ENCODE peak calls at places on chromosomes 5 and 9, in ten cellular contexts. F is heart left ventricle, L is adrenal gland, Q is IMR-90, B is erythroblast, T is A549, Z is sigmoid colon, M is GM12878, Y is prostate gland, O is stomach. J is an unnamed sample.
A peak's percentile ranks its signal among the peaks of the same experiment; 100 is the strongest.

GRCh38 chr9:127308559-127309429 is 44.2 kb downstream of the GARNL3 start:
- DNase-seq in F (no peak), L (no peak), Q (peak; percentile 64), B (no peak), T (no peak), Z (no peak), M (no peak), Y (no peak), O (no peak), J (no peak)

GRCh38 chr9:14957054-14957453 is 46.8 kb upstream of the FREM1 start:
- DNase-seq in F (peak; percentile 42), L (no peak), Q (no peak), B (no peak), T (no peak), Z (no peak), M (no peak), Y (no peak), O (no peak), J (no peak)

GRCh38 chr9:35374436-35374835 is 115.5 kb upstream of the RUSC2 start:
- DNase-seq in F (no peak), L (no peak), Q (no peak), B (no peak), T (no peak), Z (no peak), M (no peak), Y (no peak), O (no peak), J (no peak)

GRCh38 chr9:84170521-84171141 is 169.9 kb downstream of the SLC28A3 start:
- DNase-seq in F (peak; percentile 87), L (peak; percentile 50), Q (peak; percentile 98), B (no peak), T (peak; percentile 30), Z (peak; percentile 90), M (no peak), Y (peak; percentile 18), O (peak; percentile 64), J (no peak)

GRCh38 chr9:68747043-68747533 is 42.0 kb downstream of the PIP5K1B start:
- DNase-seq in F (no peak), L (no peak), Q (no peak), B (peak; percentile 94), T (no peak), Z (no peak), M (no peak), Y (no peak), O (no peak), J (no peak)

GRCh38 chr9:127589955-127590370 is 22.1 kb upstream of the STXBP1 start:
- DNase-seq in F (peak; percentile 68), L (peak; percentile 77), Q (peak; percentile 77), B (peak; percentile 69), T (peak; percentile 78), Z (peak; percentile 92), M (no peak), Y (peak; percentile 70), O (peak; percentile 70), J (no peak)

GRCh38 chr5:11904270-11904906 is at the start of gene CTNND2:
- DNase-seq in F (peak; percentile 36), L (no peak), Q (no peak), B (no peak), T (peak; percentile 9), Z (no peak), M (no peak), Y (peak; percentile 33), O (no peak), J (no peak)

GRCh38 chr9:90107021-90107771 is 502.4 kb downstream of the GADD45G start:
- DNase-seq in F (peak; percentile 69), L (peak; percentile 84), Q (no peak), B (no peak), T (peak; percentile 27), Z (peak; percentile 83), M (no peak), Y (peak; percentile 74), O (peak; percentile 65), J (no peak)

GRCh38 chr9:130029223-130029583 is 13.8 kb downstream of the FNBP1 start:
- DNase-seq in F (no peak), L (no peak), Q (no peak), B (no peak), T (no peak), Z (no peak), M (no peak), Y (no peak), O (no peak), J (no peak)

GRCh38 chr9:130024597-130024994 is 18.4 kb downstream of the FNBP1 start:
- DNase-seq in F (no peak), L (no peak), Q (peak; percentile 47), B (no peak), T (peak; percentile 45), Z (no peak), M (no peak), Y (peak; percentile 29), O (no peak), J (no peak)

GRCh38 chr9:130028493-130029222 is 14.3 kb downstream of the FNBP1 start:
- DNase-seq in F (no peak), L (no peak), Q (no peak), B (no peak), T (no peak), Z (no peak), M (no peak), Y (no peak), O (no peak), J (no peak)

GRCh38 chr9:130027533-130028370 is 15.2 kb downstream of the FNBP1 start:
- DNase-seq in F (no peak), L (no peak), Q (no peak), B (no peak), T (no peak), Z (no peak), M (no peak), Y (no peak), O (no peak), J (no peak)

DNA sequence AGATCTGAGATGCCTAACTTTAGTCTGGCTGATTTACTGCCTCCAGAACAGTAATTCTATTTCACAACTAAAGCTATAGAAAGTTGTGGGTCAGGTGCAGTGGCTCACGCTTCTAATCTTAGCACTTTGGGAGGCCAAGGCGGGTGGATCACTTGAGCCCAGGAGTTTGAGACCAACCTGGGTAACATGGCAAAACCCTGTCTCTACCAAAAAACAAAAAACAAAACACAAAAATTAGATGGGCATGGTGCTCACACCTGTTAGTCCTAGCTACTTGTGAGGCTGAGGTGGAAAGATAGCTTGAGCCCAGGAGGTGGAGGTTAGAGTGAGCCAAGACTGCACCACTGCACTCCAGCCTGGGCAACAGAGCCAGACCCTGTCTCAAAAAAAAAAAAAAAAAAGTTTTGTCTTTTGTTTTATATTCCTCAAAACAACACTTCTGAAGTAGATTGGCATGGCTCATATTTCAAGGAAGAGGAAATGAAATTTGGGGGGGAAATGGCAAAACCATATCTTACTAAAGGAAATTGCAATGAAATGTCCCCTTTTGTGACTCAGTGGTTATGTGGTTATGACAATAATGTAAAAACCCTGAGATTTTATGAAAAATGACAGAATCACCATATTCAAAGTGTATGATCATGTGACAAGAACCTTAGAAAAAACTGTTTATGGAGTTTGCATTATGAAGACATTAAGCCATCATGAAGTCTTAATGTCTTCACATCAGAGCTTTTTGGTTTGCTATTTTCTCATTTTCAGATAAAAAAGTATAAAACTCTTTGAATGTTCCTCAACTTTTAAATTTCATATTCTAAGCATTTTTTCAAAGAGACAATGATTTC is 16.2 kb downstream of the FNBP1 start:
- DNase-seq in F (no peak), L (no peak), Q (no peak), B (no peak), T (no peak), Z (no peak), M (no peak), Y (no peak), O (no peak), J (no peak)
- TF ChIP-seq POLR2A in F (no peak), L (no peak), Q (no peak), B (no peak), T (no peak), Z (no peak), M (no peak), Y (no peak), O (no peak), J (no peak)

DNA sequence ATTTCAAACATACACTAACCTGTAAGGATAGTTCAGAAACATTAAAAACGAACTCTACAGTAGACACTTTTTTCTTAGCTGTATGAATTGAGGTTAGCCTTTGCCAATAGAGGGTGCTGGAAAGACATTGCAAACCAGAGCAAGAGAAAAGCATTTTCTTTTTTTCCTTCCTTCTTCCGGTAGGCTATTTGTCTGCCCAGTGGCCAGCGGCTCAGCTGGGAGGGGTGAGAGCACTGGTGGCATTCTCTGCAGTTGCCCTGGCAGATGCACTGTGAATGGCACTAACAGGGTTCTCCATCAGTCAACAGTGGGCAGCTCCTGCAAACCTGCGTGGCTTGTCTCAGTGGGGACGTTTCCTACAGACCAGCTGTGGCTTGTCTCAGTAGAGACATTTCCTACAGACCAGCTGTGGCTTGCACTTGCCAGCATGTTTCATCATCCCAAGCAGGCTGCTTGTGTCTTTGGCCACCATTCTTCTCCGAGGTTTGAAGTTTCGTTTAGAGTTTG is 984.5 kb upstream of the CDH18 start:
- DNase-seq in F (peak; percentile 10), L (no peak), Q (peak; percentile 1), B (no peak), T (peak; percentile 3), Z (peak; percentile 70), M (no peak), Y (no peak), O (no peak), J (no peak)
- TF ChIP-seq POLR2A in F (no peak), L (no peak), Q (no peak), B (no peak), T (peak; percentile 24), Z (no peak), M (no peak), Y (no peak), O (no peak), J (no peak)

DNA sequence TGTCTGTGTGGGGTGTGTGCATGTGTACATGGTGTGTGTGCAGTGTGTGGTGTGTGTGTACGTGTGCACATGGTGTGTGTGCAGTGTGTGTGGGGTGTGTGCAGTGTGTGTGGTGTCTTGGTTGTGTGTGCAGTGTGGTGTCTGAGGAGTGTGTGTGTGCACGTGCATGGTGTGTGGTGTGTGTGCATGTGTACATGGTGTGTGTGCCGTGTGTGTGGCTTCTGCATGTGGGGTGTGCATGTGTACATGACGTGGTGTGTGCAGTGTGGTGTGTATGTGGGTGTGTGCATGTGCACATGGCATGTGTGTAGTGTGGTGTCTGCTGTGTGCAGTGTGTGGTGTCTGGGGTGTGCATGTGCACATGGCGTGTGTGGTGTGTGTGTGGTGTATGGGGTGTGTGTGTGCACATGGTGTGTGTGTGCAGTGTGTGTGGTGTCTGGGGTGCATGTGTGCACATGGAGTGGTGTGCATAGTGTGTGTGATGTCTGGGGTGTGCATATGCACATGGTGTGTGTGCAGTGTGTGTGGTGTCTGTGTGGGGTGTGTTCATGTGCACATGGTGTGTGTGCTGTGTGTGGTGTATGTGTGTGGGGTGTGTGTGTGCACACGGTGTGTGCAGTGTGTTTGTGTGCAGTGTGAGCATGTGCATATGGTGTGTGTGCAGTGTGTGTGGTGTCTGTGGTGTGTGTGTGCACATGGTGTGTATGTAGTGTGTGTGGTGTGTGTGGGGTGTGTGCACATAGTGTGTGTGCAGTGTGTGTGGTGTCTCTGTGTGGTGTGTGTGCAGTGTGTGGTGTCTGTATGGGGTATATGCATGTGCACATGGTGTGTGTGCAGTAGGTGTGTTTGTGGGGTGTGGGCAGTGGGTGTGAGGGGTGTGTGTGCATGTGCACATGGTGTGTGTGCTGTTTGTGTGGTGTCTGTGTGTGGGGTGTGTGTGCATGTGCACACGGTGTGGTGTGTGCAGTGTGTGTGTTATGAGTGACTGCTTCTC is 40.6 kb upstream of the ZNG1F start:
- DNase-seq in F (peak; percentile 8), L (no peak), Q (peak; percentile 36), B (no peak), T (no peak), Z (peak; percentile 69), M (peak; percentile 24), Y (no peak), O (no peak), J (no peak)
- TF ChIP-seq POLR2A in F (no peak), L (no peak), Q (no peak), B (no peak), T (no peak), Z (no peak), M (peak; percentile 60), Y (no peak), O (no peak), J (no peak)

GRCh38 chr9:133352635-133353340 is 3.5 kb downstream of the SURF1 start:
- DNase-seq in F (no peak), L (no peak), Q (no peak), B (no peak), T (no peak), Z (no peak), M (no peak), Y (no peak), O (no peak), J (no peak)
- TF ChIP-seq POLR2A in F (no peak), L (no peak), Q (no peak), B (no peak), T (peak; percentile 15), Z (no peak), M (no peak), Y (no peak), O (no peak), J (no peak)